ENCODE peak calls at places on chromosomes 6 and 20, in ten cellular contexts. H is HT-29; Q is HFFc6; R is choroid plexus epithelial cell; B is activated CD4-positive, alpha-beta T cell treated with anti-CD3 and anti-CD28 coated beads, Interleukin-2, amount 50 U/mL, for 1 hour; X is A549; P is AG09309; I is naive thymus-derived CD4-positive, alpha-beta T cell; D is T follicular helper cell; G is CD4-positive, CD25-positive, alpha-beta regulatory T cell. N is an unnamed sample.
A peak's percentile ranks its signal among the peaks of the same experiment; 100 is the strongest.

GRCh38 chr20:49955167-49955566 is 19.0 kb downstream of the RNF114 start:
- DNase-seq in H (no peak), Q (no peak), R (no peak), B (no peak), X (no peak), P (no peak), I (no peak), D (no peak), G (no peak), N (no peak)

GRCh38 chr6:167214216-167214615 is 56.4 kb upstream of the GPR31 start:
- DNase-seq in H (no peak), Q (no peak), R (no peak), B (no peak), X (no peak), P (no peak), I (no peak), D (no peak), G (no peak), N (no peak)

GRCh38 chr6:144349690-144350132 is 64.6 kb downstream of the UTRN start:
- DNase-seq in H (no peak), Q (peak; percentile 12), R (peak; percentile 67), B (no peak), X (no peak), P (no peak), I (no peak), D (no peak), G (no peak), N (no peak)

GRCh38 chr20:41249371-41249770 is 68.2 kb downstream of the ZHX3 start:
- DNase-seq in H (no peak), Q (peak; percentile 82), R (peak; percentile 96), B (no peak), X (no peak), P (peak; percentile 53), I (no peak), D (no peak), G (no peak), N (no peak)

GRCh38 chr6:69664551-69664950 is 132.3 kb downstream of the LMBRD1 start:
- DNase-seq in H (no peak), Q (no peak), R (no peak), B (no peak), X (no peak), P (no peak), I (no peak), D (no peak), G (no peak), N (no peak)

GRCh38 chr6:23535071-23535470 is 590.9 kb upstream of the NRSN1 start:
- DNase-seq in H (no peak), Q (no peak), R (no peak), B (no peak), X (no peak), P (no peak), I (no peak), D (no peak), G (no peak), N (no peak)

GRCh38 chr6:149027484-149027883 is 280.7 kb downstream of the UST start:
- DNase-seq in H (no peak), Q (no peak), R (no peak), B (no peak), X (no peak), P (no peak), I (no peak), D (no peak), G (no peak), N (no peak)

GRCh38 chr6:491233-491632 is 99.7 kb downstream of the IRF4 start:
- DNase-seq in H (no peak), Q (no peak), R (no peak), B (peak; percentile 32), X (no peak), P (no peak), I (peak; percentile 35), D (no peak), G (no peak), N (no peak)

GRCh38 chr6:14641401-14641800 is 523.8 kb downstream of the CD83 start:
- DNase-seq in H (no peak), Q (no peak), R (no peak), B (no peak), X (no peak), P (no peak), I (no peak), D (no peak), G (no peak), N (no peak)

GRCh38 chr6:7579850-7580249 is 10.1 kb upstream of the SNRNP48 start:
- DNase-seq in H (no peak), Q (no peak), R (no peak), B (no peak), X (no peak), P (no peak), I (no peak), D (no peak), G (no peak), N (no peak)

GRCh38 chr6:131519670-131520436 is 53.2 kb upstream of the ARG1 start:
- DNase-seq in H (peak; percentile 49), Q (peak; percentile 52), R (peak; percentile 73), B (peak; percentile 31), X (peak; percentile 7), P (peak; percentile 13), I (peak; percentile 64), D (peak; percentile 10), G (peak; percentile 52), N (no peak)

GRCh38 chr20:58753929-58754551 is 61.4 kb downstream of the NPEPL1 start:
- DNase-seq in H (no peak), Q (no peak), R (no peak), B (no peak), X (no peak), P (no peak), I (no peak), D (no peak), G (no peak), N (no peak)

GRCh38 chr6:52362443-52363221 is 681 bp downstream of the PAQR8 start:
- DNase-seq in H (peak; percentile 47), Q (no peak), R (no peak), B (peak; percentile 34), X (peak; percentile 8), P (no peak), I (peak; percentile 44), D (peak; percentile 22), G (peak; percentile 13), N (peak; percentile 61)